ENCODE peak calls at places on chromosome 14, in ten cellular contexts. I is kidney glomerular epithelial cell; X is right atrium auricular region; U is NCI-H1694; A is activated T-helper 1 cell treated with anti-CD3 and anti-CD28 coated beads, Interleukin-12 subunit alpha, Interleukin-12 subunit beta, Interleukin-2, Interleukin-4 antibody, amounts not matched to agents 30 ng/mL and 10 ng/mL and 1 ng/mL, durations not matched to agents 14 hours and 24 hours and 36 hours; D is fibroblast of gingiva; N is fibroblast of lung; F is CD4-positive, alpha-beta memory T cell; B is lower leg skin; G is BJ. H is an unnamed sample.

GRCh38 chr14:72463291-72463866 is 430.5 kb downstream of the DPF3 start:
- DNase-seq in I (no peak), X (no peak), U (no peak), A (no peak), D (no peak), N (no peak), F (no peak), B (peak), G (peak), H (peak)

GRCh38 chr14:29442720-29443119 is 484.9 kb downstream of the PRKD1 start:
- DNase-seq in I (peak), X (no peak), U (no peak), A (no peak), D (peak), N (peak), F (no peak), B (no peak), G (peak), H (no peak)

GRCh38 chr14:37623552-37623951 is 28.1 kb downstream of the TTC6 start:
- DNase-seq in I (no peak), X (no peak), U (no peak), A (no peak), D (peak), N (peak), F (no peak), B (no peak), G (peak), H (peak)

GRCh38 chr14:32109676-32110075 is 32.6 kb downstream of the ARHGAP5 start:
- DNase-seq in I (peak), X (no peak), U (no peak), A (no peak), D (peak), N (peak), F (no peak), B (no peak), G (peak), H (no peak)

GRCh38 chr14:22319526-22320352 is 269.3 kb downstream of the DAD1 start:
- DNase-seq in I (peak), X (peak), U (peak), A (no peak), D (peak), N (peak), F (no peak), B (no peak), G (no peak), H (peak)

GRCh38 chr14:36663404-36664321 is 2.0 kb downstream of the PAX9 start:
- DNase-seq in I (no peak), X (no peak), U (no peak), A (no peak), D (peak), N (no peak), F (no peak), B (no peak), G (no peak), H (peak)

GRCh38 chr14:51660720-51661119 is 9.0 kb downstream of the FRMD6 start:
- DNase-seq in I (no peak), X (no peak), U (no peak), A (no peak), D (no peak), N (no peak), F (no peak), B (no peak), G (no peak), H (no peak)

GRCh38 chr14:72554994-72555608 is 338.8 kb downstream of the DPF3 start:
- DNase-seq in I (no peak), X (no peak), U (no peak), A (no peak), D (no peak), N (no peak), F (no peak), B (no peak), G (no peak), H (no peak)

GRCh38 chr14:76514599-76514998 is 138.7 kb downstream of the ESRRB start:
- DNase-seq in I (no peak), X (no peak), U (peak), A (no peak), D (no peak), N (peak), F (no peak), B (no peak), G (no peak), H (no peak)

GRCh38 chr14:101476931-101477553 is 84.3 kb upstream of the DIO3 start:
- DNase-seq in I (peak), X (no peak), U (no peak), A (no peak), D (no peak), N (no peak), F (no peak), B (peak), G (no peak), H (peak)

GRCh38 chr14:67820428-67820881 is 876 bp downstream of the RAD51B start:
- DNase-seq in I (peak), X (no peak), U (no peak), A (no peak), D (peak), N (peak), F (no peak), B (no peak), G (peak), H (no peak)

GRCh38 chr14:21070610-21071224 is 613 bp downstream of the ARHGEF40 start:
- DNase-seq in I (peak), X (no peak), U (no peak), A (no peak), D (peak), N (peak), F (peak), B (peak), G (no peak), H (no peak)

GRCh38 chr14:104554088-104554607 is 25.4 kb upstream of the C14orf180 start:
- DNase-seq in I (no peak), X (no peak), U (no peak), A (no peak), D (no peak), N (no peak), F (no peak), B (peak), G (no peak), H (no peak)

GRCh38 chr14:68255697-68256178 is 436.2 kb downstream of the RAD51B start:
- DNase-seq in I (peak), X (no peak), U (no peak), A (no peak), D (peak), N (peak), F (no peak), B (no peak), G (peak), H (peak)

GRCh38 chr14:31122098-31122611 is 85.4 kb downstream of the HECTD1 start:
- DNase-seq in I (no peak), X (no peak), U (no peak), A (no peak), D (peak), N (peak), F (no peak), B (no peak), G (no peak), H (no peak)

GRCh38 chr14:40139657-40140056 is 707.4 kb upstream of the FBXO33 start:
- DNase-seq in I (no peak), X (no peak), U (no peak), A (no peak), D (no peak), N (no peak), F (no peak), B (no peak), G (no peak), H (no peak)

GRCh38 chr14:88791629-88792571 is 853 bp downstream of the EML5 start:
- DNase-seq in I (no peak), X (no peak), U (no peak), A (peak), D (no peak), N (no peak), F (peak), B (no peak), G (no peak), H (no peak)

GRCh38 chr14:90732142-90732541 is 84.1 kb downstream of the TTC7B start:
- DNase-seq in I (no peak), X (no peak), U (no peak), A (no peak), D (no peak), N (no peak), F (no peak), B (no peak), G (no peak), H (no peak)

GRCh38 chr14:89245802-89246201 is 171.2 kb downstream of the FOXN3 start:
- DNase-seq in I (no peak), X (no peak), U (no peak), A (no peak), D (no peak), N (no peak), F (no peak), B (no peak), G (no peak), H (no peak)

GRCh38 chr14:33914676-33915516 is 36.0 kb downstream of the EGLN3 start:
- DNase-seq in I (peak), X (no peak), U (no peak), A (no peak), D (no peak), N (peak), F (no peak), B (no peak), G (peak), H (peak)

GRCh38 chr14:32597771-32598170 is 268.7 kb downstream of the AKAP6 start:
- DNase-seq in I (no peak), X (no peak), U (no peak), A (no peak), D (no peak), N (no peak), F (no peak), B (no peak), G (no peak), H (no peak)

GRCh38 chr14:85934123-85934885 is 404.4 kb downstream of the FLRT2 start:
- DNase-seq in I (no peak), X (no peak), U (no peak), A (peak), D (no peak), N (peak), F (peak), B (no peak), G (no peak), H (no peak)

GRCh38 chr14:51967521-51967920 is 21.8 kb upstream of the RTRAF start:
- DNase-seq in I (no peak), X (no peak), U (no peak), A (no peak), D (no peak), N (no peak), F (no peak), B (no peak), G (no peak), H (no peak)

GRCh38 chr14:93914278-93914677 is 12.9 kb upstream of the FAM181A start:
- DNase-seq in I (no peak), X (no peak), U (no peak), A (no peak), D (no peak), N (no peak), F (no peak), B (no peak), G (no peak), H (no peak)

GRCh38 chr14:79896009-79896408 is 315.3 kb downstream of the DIO2 start:
- DNase-seq in I (no peak), X (no peak), U (no peak), A (no peak), D (no peak), N (peak), F (no peak), B (no peak), G (peak), H (no peak)

GRCh38 chr14:35416108-35416750 is 11.7 kb upstream of the NFKBIA start:
- DNase-seq in I (no peak), X (no peak), U (no peak), A (peak), D (no peak), N (no peak), F (peak), B (no peak), G (no peak), H (no peak)

H was measured in PC-9.